ENCODE peak calls at places on chromosomes 1 and 21, in seven cellular contexts. One of them, this sample, is unnamed.

GRCh38 chr1:7940745-7941436 is at the start of gene TNFRSF9:
- DNase-seq in HepG2: no peak
- DNase-seq in H1: no peak
- DNase-seq in SK-N-SH: no peak
- DNase-seq in IMR-90: peak; percentile 54
- DNase-seq in A549: peak; percentile 40
- DNase-seq in K562: peak; percentile 75
- DNase-seq in this sample: no peak

GRCh38 chr1:227562923-227563318 is 435 bp upstream of the ZNF678 start:
- DNase-seq in A549: no peak
- DNase-seq in HepG2: no peak
- DNase-seq in IMR-90: no peak
- DNase-seq in SK-N-SH: peak; percentile 47
- DNase-seq in K562: no peak
- DNase-seq in H1: no peak
- DNase-seq in this sample: no peak

GRCh38 chr1:218459450-218459849 is 114.3 kb downstream of the TGFB2 start:
- DNase-seq in A549: no peak
- DNase-seq in SK-N-SH: no peak
- DNase-seq in IMR-90: no peak
- DNase-seq in H1: no peak
- DNase-seq in K562: peak; percentile 6
- DNase-seq in HepG2: no peak
- DNase-seq in this sample: no peak

GRCh38 chr1:206000641-206001339 is 2.4 kb downstream of the RAB7B start:
- DNase-seq in K562: peak; percentile 49
- DNase-seq in IMR-90: peak; percentile 43
- DNase-seq in H1: no peak
- DNase-seq in A549: no peak
- DNase-seq in HepG2: no peak
- DNase-seq in SK-N-SH: no peak
- DNase-seq in this sample: no peak

GRCh38 chr1:205920159-205920558 is 23.1 kb downstream of the SLC26A9 start:
- DNase-seq in IMR-90: peak; percentile 34
- DNase-seq in HepG2: no peak
- DNase-seq in SK-N-SH: no peak
- DNase-seq in A549: no peak
- DNase-seq in K562: no peak
- DNase-seq in H1: no peak
- DNase-seq in this sample: no peak

GRCh38 chr1:113930499-113931161 is 1.5 kb downstream of the HIPK1 start:
- DNase-seq in H1: no peak
- DNase-seq in IMR-90: peak; percentile 83
- DNase-seq in K562: peak; percentile 79
- DNase-seq in SK-N-SH: peak; percentile 43
- DNase-seq in A549: peak; percentile 27
- DNase-seq in HepG2: peak; percentile 20
- DNase-seq in this sample: no peak

GRCh38 chr1:182185822-182186756 is 124.6 kb upstream of the ZNF648 start:
- DNase-seq in H1: no peak
- DNase-seq in K562: no peak
- DNase-seq in A549: peak; percentile 54
- DNase-seq in HepG2: peak; percentile 50
- DNase-seq in SK-N-SH: no peak
- DNase-seq in IMR-90: peak; percentile 47
- DNase-seq in this sample: no peak

GRCh38 chr1:218816999-218817398 is 356.7 kb upstream of the LYPLAL1 start:
- DNase-seq in A549: no peak
- DNase-seq in IMR-90: no peak
- DNase-seq in H1: no peak
- DNase-seq in HepG2: no peak
- DNase-seq in SK-N-SH: no peak
- DNase-seq in K562: no peak
- DNase-seq in this sample: no peak

GRCh38 chr1:208731976-208732821 is 488.0 kb upstream of the PLXNA2 start:
- DNase-seq in H1: no peak
- DNase-seq in IMR-90: no peak
- DNase-seq in SK-N-SH: peak; percentile 81
- DNase-seq in K562: no peak
- DNase-seq in HepG2: no peak
- DNase-seq in A549: no peak
- DNase-seq in this sample: peak; percentile 24

GRCh38 chr21:18743523-18743922 is 339.9 kb upstream of the TMPRSS15 start:
- DNase-seq in SK-N-SH: no peak
- DNase-seq in HepG2: no peak
- DNase-seq in K562: no peak
- DNase-seq in A549: no peak
- DNase-seq in IMR-90: no peak
- DNase-seq in H1: no peak
- DNase-seq in this sample: no peak

GRCh38 chr1:21064057-21064456 is 112.6 kb downstream of the EIF4G3 start:
- DNase-seq in IMR-90: no peak
- DNase-seq in HepG2: no peak
- DNase-seq in SK-N-SH: peak; percentile 16
- DNase-seq in H1: no peak
- DNase-seq in K562: no peak
- DNase-seq in A549: no peak
- DNase-seq in this sample: no peak

GRCh38 chr1:24390924-24391782 is 22.4 kb downstream of the STPG1 start:
- DNase-seq in HepG2: peak; percentile 60
- DNase-seq in SK-N-SH: peak; percentile 78
- DNase-seq in A549: peak; percentile 84
- DNase-seq in K562: peak; percentile 77
- DNase-seq in IMR-90: peak; percentile 86
- DNase-seq in H1: peak; percentile 66
- DNase-seq in this sample: no peak

GRCh38 chr1:44970317-44970716 is 16.1 kb downstream of the EIF2B3 start:
- DNase-seq in IMR-90: peak; percentile 30
- DNase-seq in H1: no peak
- DNase-seq in SK-N-SH: no peak
- DNase-seq in K562: no peak
- DNase-seq in A549: no peak
- DNase-seq in HepG2: no peak
- DNase-seq in this sample: no peak

DNA sequence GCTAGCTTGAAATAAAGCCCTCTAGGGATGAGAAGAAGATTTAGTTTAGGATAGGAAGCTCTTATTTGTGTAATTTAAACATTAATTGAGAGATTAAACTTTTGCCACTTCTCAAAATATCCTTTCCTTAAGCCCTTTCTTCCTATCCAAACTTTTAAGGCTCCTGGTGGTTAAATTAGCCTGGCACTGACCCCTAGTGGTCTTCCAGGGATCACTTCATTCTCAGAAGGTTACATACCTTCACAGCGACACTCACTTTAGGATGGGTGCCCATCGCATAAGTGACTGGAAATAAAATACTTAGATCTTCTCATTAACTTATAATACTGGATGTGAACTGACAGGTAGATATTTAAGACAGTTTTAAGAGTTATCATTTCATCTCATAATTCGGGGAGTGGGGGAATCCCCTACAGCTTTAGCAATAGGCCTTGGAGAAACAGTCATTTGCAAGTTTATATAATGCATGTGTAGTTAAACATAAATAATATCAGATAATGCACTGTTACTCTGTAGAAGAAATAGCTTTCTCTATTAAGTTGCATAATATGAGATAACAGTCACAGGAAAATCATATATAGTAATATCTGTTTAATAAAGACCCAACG is 7.4 kb downstream of the LHX9 start:
- DNase-seq in H1: no peak
- DNase-seq in SK-N-SH: peak; percentile 74
- DNase-seq in K562: peak; percentile 79
- DNase-seq in A549: peak; percentile 65
- DNase-seq in IMR-90: peak; percentile 61
- DNase-seq in HepG2: peak; percentile 53
- DNase-seq in this sample: no peak
- TF ChIP-seq RFX5 in H1: no peak
- TF ChIP-seq RFX5 in SK-N-SH: no peak
- TF ChIP-seq RFX5 in K562: no peak
- TF ChIP-seq RFX5 in A549: no peak
- TF ChIP-seq RFX5 in IMR-90: no peak
- TF ChIP-seq RFX5 in HepG2: no peak
- TF ChIP-seq RFX5 in this sample: no peak

GRCh38 chr21:46375560-46376230 is 51.7 kb downstream of the PCNT start:
- DNase-seq in A549: no peak
- DNase-seq in K562: no peak
- DNase-seq in HepG2: no peak
- DNase-seq in SK-N-SH: no peak
- DNase-seq in IMR-90: no peak
- DNase-seq in H1: no peak
- DNase-seq in this sample: no peak
- TF ChIP-seq RFX5 in A549: no peak
- TF ChIP-seq RFX5 in K562: no peak
- TF ChIP-seq RFX5 in HepG2: no peak
- TF ChIP-seq RFX5 in SK-N-SH: no peak
- TF ChIP-seq RFX5 in IMR-90: no peak
- TF ChIP-seq RFX5 in H1: no peak
- TF ChIP-seq RFX5 in this sample: no peak

GRCh38 chr1:93670141-93670540 is 11.5 kb downstream of the BCAR3 start:
- DNase-seq in K562: no peak
- DNase-seq in SK-N-SH: no peak
- DNase-seq in A549: peak; percentile 47
- DNase-seq in HepG2: no peak
- DNase-seq in IMR-90: peak; percentile 90
- DNase-seq in H1: no peak
- DNase-seq in this sample: no peak
- TF ChIP-seq RFX5 in K562: no peak
- TF ChIP-seq RFX5 in SK-N-SH: no peak
- TF ChIP-seq RFX5 in A549: no peak
- TF ChIP-seq RFX5 in HepG2: no peak
- TF ChIP-seq RFX5 in IMR-90: no peak
- TF ChIP-seq RFX5 in H1: no peak
- TF ChIP-seq RFX5 in this sample: no peak

GRCh38 chr1:220511785-220512184 is 16.2 kb upstream of the MARK1 start:
- DNase-seq in HepG2: peak; percentile 13
- DNase-seq in K562: peak; percentile 7
- DNase-seq in H1: no peak
- DNase-seq in SK-N-SH: no peak
- DNase-seq in A549: no peak
- DNase-seq in IMR-90: no peak
- DNase-seq in this sample: no peak
- TF ChIP-seq RFX5 in HepG2: no peak
- TF ChIP-seq RFX5 in K562: no peak
- TF ChIP-seq RFX5 in H1: no peak
- TF ChIP-seq RFX5 in SK-N-SH: no peak
- TF ChIP-seq RFX5 in A549: no peak
- TF ChIP-seq RFX5 in IMR-90: no peak
- TF ChIP-seq RFX5 in this sample: no peak

GRCh38 chr1:1753607-1754005 is 24.7 kb downstream of the NADK start:
- DNase-seq in H1: no peak
- DNase-seq in SK-N-SH: no peak
- DNase-seq in A549: no peak
- DNase-seq in IMR-90: no peak
- DNase-seq in K562: no peak
- DNase-seq in HepG2: no peak
- DNase-seq in this sample: no peak
- TF ChIP-seq RFX5 in H1: no peak
- TF ChIP-seq RFX5 in SK-N-SH: no peak
- TF ChIP-seq RFX5 in A549: no peak
- TF ChIP-seq RFX5 in IMR-90: no peak
- TF ChIP-seq RFX5 in K562: no peak
- TF ChIP-seq RFX5 in HepG2: no peak
- TF ChIP-seq RFX5 in this sample: no peak

GRCh38 chr21:33425825-33426224 is 22.6 kb downstream of the IFNGR2 start:
- DNase-seq in K562: no peak
- DNase-seq in HepG2: peak; percentile 46
- DNase-seq in A549: no peak
- DNase-seq in H1: no peak
- DNase-seq in IMR-90: peak; percentile 24
- DNase-seq in SK-N-SH: no peak
- DNase-seq in this sample: no peak

GRCh38 chr21:33427051-33427450 is 23.8 kb downstream of the IFNGR2 start:
- DNase-seq in SK-N-SH: no peak
- DNase-seq in HepG2: no peak
- DNase-seq in H1: no peak
- DNase-seq in IMR-90: no peak
- DNase-seq in A549: no peak
- DNase-seq in K562: no peak
- DNase-seq in this sample: no peak

GRCh38 chr21:33421713-33422393 is 18.6 kb downstream of the IFNGR2 start:
- DNase-seq in HepG2: peak; percentile 42
- DNase-seq in K562: no peak
- DNase-seq in A549: no peak
- DNase-seq in IMR-90: no peak
- DNase-seq in SK-N-SH: no peak
- DNase-seq in H1: no peak
- DNase-seq in this sample: no peak

GRCh38 chr21:33428669-33429068 is 25.5 kb downstream of the IFNGR2 start:
- DNase-seq in K562: no peak
- DNase-seq in H1: no peak
- DNase-seq in IMR-90: no peak
- DNase-seq in A549: no peak
- DNase-seq in HepG2: no peak
- DNase-seq in SK-N-SH: no peak
- DNase-seq in this sample: no peak

DNA sequence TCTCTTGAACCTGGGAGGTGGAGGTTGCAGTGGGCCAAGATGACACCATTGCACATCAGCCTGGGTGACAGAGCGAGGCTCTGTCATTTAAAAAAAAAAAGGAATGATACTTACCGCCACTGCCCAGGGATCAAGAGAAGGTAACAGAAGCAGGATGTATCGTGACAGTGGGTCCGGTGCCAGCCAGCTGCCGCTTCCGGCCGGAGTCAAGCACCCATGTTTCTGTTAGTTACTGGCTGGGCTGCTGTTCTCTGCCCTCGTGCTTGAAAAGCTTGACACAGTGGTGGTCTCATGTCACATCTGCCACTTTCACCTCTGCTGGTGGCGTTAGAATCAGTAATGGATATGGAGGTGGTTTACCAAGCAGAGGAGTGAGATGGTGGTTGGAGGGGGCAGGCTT is 21.0 kb downstream of the IFNGR2 start:
- DNase-seq in K562: no peak
- DNase-seq in A549: no peak
- DNase-seq in H1: no peak
- DNase-seq in SK-N-SH: no peak
- DNase-seq in IMR-90: no peak
- DNase-seq in HepG2: no peak
- DNase-seq in this sample: no peak
- TF ChIP-seq RFX5 in K562: no peak
- TF ChIP-seq RFX5 in A549: no peak
- TF ChIP-seq RFX5 in H1: no peak
- TF ChIP-seq RFX5 in SK-N-SH: no peak
- TF ChIP-seq RFX5 in IMR-90: no peak
- TF ChIP-seq RFX5 in HepG2: no peak
- TF ChIP-seq RFX5 in this sample: no peak